ENCODE peak calls at places on chromosome 16, in nine cellular contexts. Z, B, S, H, I, D, Y, L and A are unnamed samples.

GRCh38 chr16:75653926-75654325 is 6.4 kb downstream of the TERF2IP start:
- DNase-seq in H (no peak), S (no peak), D (no peak), B (peak), Y (no peak), L (no peak), Z (no peak), I (peak), A (no peak)

GRCh38 chr16:86697715-86698114 is 119.4 kb downstream of the FOXL1 start:
- DNase-seq in B (peak), S (no peak), D (no peak), Z (no peak), L (no peak), H (no peak), Y (peak), I (peak), A (no peak)

GRCh38 chr16:83624436-83625120 is 183.2 kb upstream of the HSBP1 start:
- DNase-seq in I (no peak), D (no peak), H (no peak), B (no peak), S (no peak), Y (no peak), Z (no peak), L (no peak), A (no peak)

GRCh38 chr16:81873843-81874752 is 95.0 kb downstream of the PLCG2 start:
- DNase-seq in Z (peak), S (peak), D (no peak), Y (no peak), H (peak), I (peak), L (no peak), B (peak), A (no peak)

GRCh38 chr16:79658301-79659001 is 57.9 kb upstream of the MAF start:
- DNase-seq in S (no peak), D (no peak), B (peak), I (peak), L (no peak), Z (no peak), H (no peak), Y (peak), A (no peak)

GRCh38 chr16:8788578-8789172 is 8.8 kb downstream of the TMEM186 start:
- DNase-seq in D (no peak), Y (no peak), H (no peak), Z (no peak), L (no peak), S (no peak), I (no peak), B (no peak), A (no peak)

GRCh38 chr16:85444879-85445778 is 168.0 kb upstream of the GSE1 start:
- DNase-seq in D (no peak), Z (no peak), Y (no peak), L (no peak), I (no peak), H (no peak), S (no peak), B (no peak), A (no peak)

GRCh38 chr16:72262711-72263110 is 90.8 kb upstream of the PMFBP1 start:
- DNase-seq in B (no peak), I (no peak), D (no peak), H (no peak), S (no peak), Z (no peak), Y (no peak), L (no peak), A (no peak)

GRCh38 chr16:917591-918061 is 53.2 kb downstream of the LMF1 start:
- DNase-seq in D (no peak), I (no peak), B (no peak), S (no peak), L (no peak), H (no peak), Z (no peak), Y (no peak), A (no peak)